ENCODE peak calls at places on chromosomes 3 and 15, in five cellular contexts. A is IMR-90, S is neuronal stem cell, K is H1, E is H9. C is an unnamed sample.

GRCh38 chr15:28106294-28107110 is 7.4 kb upstream of the OCA2 start:
- DNase-seq in K (no peak), A (no peak), E (peak; percentile 34), S (no peak), C (peak; percentile 8)

GRCh38 chr3:9595877-9596276 is 42.3 kb upstream of the LHFPL4 start:
- DNase-seq in S (no peak), E (no peak), A (no peak), K (no peak), C (no peak)

GRCh38 chr3:153066983-153067382 is 95.0 kb upstream of the RAP2B start:
- DNase-seq in S (no peak), E (no peak), K (no peak), A (no peak), C (no peak)

GRCh38 chr15:74725845-74726773 is 781 bp upstream of the CYP1A1 start:
- DNase-seq in S (peak; percentile 57), K (no peak), E (peak; percentile 73), A (no peak), C (peak; percentile 60)

GRCh38 chr3:170471149-170471548 is 52.5 kb downstream of the CLDN11 start:
- DNase-seq in A (peak; percentile 68), K (no peak), E (no peak), S (no peak), C (no peak)

GRCh38 chr3:149414557-149415231 is 37.2 kb upstream of the TM4SF1 start:
- DNase-seq in E (no peak), S (no peak), K (no peak), A (no peak), C (peak; percentile 63)

GRCh38 chr15:78619022-78619950 is 1.5 kb downstream of the CHRNA3 start:
- DNase-seq in K (no peak), E (peak; percentile 51), S (peak; percentile 18), A (no peak), C (no peak)

GRCh38 chr3:193832833-193833413 is 239.9 kb downstream of the OPA1 start:
- DNase-seq in A (no peak), E (no peak), S (no peak), K (no peak), C (no peak)

GRCh38 chr3:111706527-111706926 is 111.4 kb upstream of the ZBED2 start:
- DNase-seq in E (no peak), S (no peak), A (no peak), K (no peak), C (no peak)

GRCh38 chr15:28881170-28881569 is 4.6 kb upstream of the APBA2 start:
- DNase-seq in S (no peak), A (peak; percentile 46), K (no peak), E (no peak), C (peak; percentile 56)

GRCh38 chr3:32423534-32423933 is 31.9 kb downstream of the CMTM7 start:
- DNase-seq in A (no peak), S (no peak), E (no peak), K (no peak), C (no peak)

GRCh38 chr15:101091080-101092017 is 160.5 kb downstream of the CHSY1 start:
- DNase-seq in E (no peak), K (no peak), S (no peak), A (peak; percentile 77), C (peak; percentile 77)

GRCh38 chr3:67291287-67292252 is 293.5 kb downstream of the KBTBD8 start:
- DNase-seq in S (no peak), A (no peak), K (no peak), E (no peak), C (no peak)

GRCh38 chr3:167110906-167111305 is 269.2 kb downstream of the ZBBX start:
- DNase-seq in A (no peak), E (peak; percentile 63), K (no peak), S (peak; percentile 18), C (peak; percentile 80)

GRCh38 chr15:37940886-37941285 is 6.4 kb downstream of the TMCO5A start:
- DNase-seq in K (no peak), A (no peak), E (no peak), S (no peak), C (no peak)

GRCh38 chr3:64190517-64191515 is 34.5 kb downstream of the PRICKLE2 start:
- DNase-seq in A (peak; percentile 94), S (no peak), E (no peak), K (no peak), C (peak; percentile 97)

GRCh38 chr3:116070102-116070501 is 375.2 kb downstream of the LSAMP start:
- DNase-seq in S (no peak), E (no peak), A (no peak), K (no peak), C (no peak)

GRCh38 chr3:50224639-50225038 is 11.4 kb upstream of the GNAI2 start:
- DNase-seq in A (no peak), K (no peak), E (no peak), S (no peak), C (no peak)

GRCh38 chr3:121231872-121232271 is 313.9 kb downstream of the POLQ start:
- DNase-seq in K (no peak), E (no peak), A (no peak), S (no peak), C (no peak)

GRCh38 chr15:39357478-39358268 is 223.2 kb upstream of the THBS1 start:
- DNase-seq in K (no peak), E (no peak), A (no peak), S (no peak), C (no peak)

GRCh38 chr3:14797731-14798130 is 21.0 kb upstream of the FGD5 start:
- DNase-seq in E (no peak), S (no peak), K (no peak), A (no peak), C (no peak)

GRCh38 chr3:124885466-124886167 is 1.5 kb downstream of the ITGB5 start:
- DNase-seq in E (peak; percentile 51), A (no peak), S (peak; percentile 26), K (no peak), C (peak; percentile 56)

GRCh38 chr3:124882749-124883148 is 4.4 kb downstream of the ITGB5 start:
- DNase-seq in E (no peak), A (peak; percentile 12), K (no peak), S (peak; percentile 67), C (peak; percentile 60)

GRCh38 chr3:124883191-124883747 is 3.9 kb downstream of the ITGB5 start:
- DNase-seq in A (no peak), K (no peak), E (no peak), S (peak; percentile 62), C (no peak)

GRCh38 chr3:124881976-124882697 is 5.0 kb downstream of the ITGB5 start:
- DNase-seq in E (no peak), A (no peak), S (no peak), K (no peak), C (no peak)

DNA sequence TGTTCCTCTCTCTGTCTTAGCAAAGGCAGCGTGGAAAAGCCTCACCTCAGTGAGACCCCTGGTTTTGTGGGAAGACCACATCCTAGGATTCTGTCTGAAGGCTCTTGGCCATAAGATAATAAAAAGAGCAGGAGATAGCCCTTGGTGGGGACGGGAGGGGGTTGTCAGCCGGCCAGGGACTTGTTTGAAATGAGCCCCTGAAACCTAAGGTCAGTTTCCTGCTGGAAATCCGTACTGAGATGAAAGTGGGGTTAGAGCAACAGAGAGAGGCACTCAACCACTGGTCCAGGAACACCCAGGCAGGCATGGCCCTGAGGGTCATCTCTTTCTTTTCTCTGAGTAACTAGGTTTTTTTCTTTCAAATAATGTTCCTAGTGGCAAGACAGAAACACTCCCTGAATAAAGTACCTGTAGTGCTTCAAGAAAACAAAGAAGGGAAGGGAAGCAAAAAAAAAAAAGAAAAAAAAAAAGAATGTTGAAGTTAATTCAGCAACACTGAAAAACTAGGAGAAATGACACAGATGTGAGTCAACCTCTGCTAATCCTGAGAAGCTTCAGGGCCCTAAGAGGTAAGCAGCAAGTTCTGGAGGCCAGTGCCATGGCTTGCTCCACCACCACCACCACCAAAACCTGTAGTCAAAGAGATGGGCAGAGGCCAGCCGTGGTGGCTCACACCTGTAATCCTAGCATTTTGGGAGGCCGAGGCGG is 3.2 kb downstream of the ITGB5 start:
- DNase-seq in E (no peak), A (peak; percentile 65), S (peak; percentile 36), K (no peak), C (peak; percentile 59)
- H2BK15ac ChIP-seq in E (no peak overlapping the region), A (peak overlapping the region; percentile 66), S (no peak overlapping the region), K (no peak overlapping the region), C (no peak overlapping the region)

GRCh38 chr3:138950006-138950644 is 3.1 kb downstream of the FOXL2NB start:
- DNase-seq in S (no peak), E (peak; percentile 62), K (no peak), A (peak; percentile 28), C (peak; percentile 36)
- H3K14ac ChIP-seq in S (peak overlapping the region; percentile 43), E (peak overlapping the region; percentile 80), K (no peak overlapping the region), A (no peak overlapping the region), C (no peak overlapping the region)

DNA sequence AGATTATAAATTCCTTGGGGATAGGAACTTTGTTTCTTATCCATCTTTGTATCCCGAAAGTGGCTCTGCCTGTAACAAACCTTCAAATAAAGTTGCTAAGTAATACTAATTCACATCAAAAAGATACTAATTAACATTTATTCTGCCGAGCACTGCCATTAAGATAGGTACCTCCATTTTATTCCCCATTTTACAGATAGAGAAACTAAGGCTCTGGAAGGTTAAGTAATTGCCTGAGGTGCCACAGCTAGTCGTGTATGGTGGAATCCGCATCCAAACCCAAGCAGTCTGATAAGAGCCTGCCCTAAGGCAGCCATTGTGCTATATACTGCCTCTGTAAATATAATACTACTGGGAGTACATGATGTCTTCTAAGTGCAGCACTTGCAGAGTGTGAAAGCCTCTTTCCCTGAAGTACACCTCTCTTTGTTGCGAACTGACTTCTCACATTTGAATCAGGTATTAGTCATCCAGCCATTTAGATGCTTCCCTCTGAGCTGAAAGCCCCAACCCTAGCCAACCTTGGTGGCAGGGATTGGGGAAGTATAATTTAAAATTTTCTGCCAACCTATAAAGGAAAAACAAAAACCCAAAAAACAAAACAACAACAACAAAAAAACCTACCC is 78.5 kb upstream of the CHD2 start:
- DNase-seq in A (peak; percentile 49), S (no peak), K (no peak), E (no peak), C (no peak)
- H2BK15ac ChIP-seq in A (peak overlapping the region; percentile 16), S (no peak overlapping the region), K (no peak overlapping the region), E (no peak overlapping the region), C (no peak overlapping the region)

GRCh38 chr3:51382076-51382745 is 2.9 kb upstream of the MANF start:
- DNase-seq in E (peak; percentile 47), S (no peak), A (no peak), K (no peak), C (no peak)

GRCh38 chr3:51382947-51383578 is 2.0 kb upstream of the MANF start:
- DNase-seq in A (no peak), S (no peak), K (no peak), E (no peak), C (no peak)

GRCh38 chr3:51384730-51385473 is at the start of gene MANF:
- DNase-seq in A (peak; percentile 97), E (peak; percentile 99), S (peak; percentile 98), K (peak; percentile 97), C (peak; percentile 98)

GRCh38 chr3:51385621-51386091 is 565 bp downstream of the MANF start:
- DNase-seq in E (no peak), K (no peak), S (no peak), A (no peak), C (peak; percentile 18)

GRCh38 chr3:51384145-51384729 is 854 bp upstream of the MANF start:
- DNase-seq in E (no peak), K (no peak), S (no peak), A (no peak), C (no peak)
- H3K14ac ChIP-seq in E (peak overlapping the region; percentile 94), K (no peak overlapping the region), S (peak overlapping the region; percentile 56), A (peak overlapping the region; percentile 99), C (peak overlapping the region; percentile 72)

C was measured in mesenchymal stem cell.